ENCODE peak calls at places on chromosomes 13 and 19, in nine cellular contexts. I is amniotic epithelial cell; O is activated CD4-positive, alpha-beta T cell treated with anti-CD3 and anti-CD28 coated beads, Interleukin-2, amount 10 ng/mL, durations not matched to agents 7 days and 5 days; M is tibial artery; S is substantia nigra; C is lung; Y is choroid plexus epithelial cell; N is GOT3; G is left cardiac atrium. Z is an unnamed sample.

GRCh38 chr19:1819211-1819975 is 7.3 kb upstream of the ATP8B3 start:
- DNase-seq in O (no peak), I (no peak), Y (no peak), G (no peak), N (no peak), S (no peak), C (no peak), M (no peak), Z (no peak)

GRCh38 chr13:20721058-20721453 is 17.6 kb downstream of the IL17D start:
- DNase-seq in C (no peak), Y (no peak), G (no peak), I (no peak), M (no peak), O (no peak), S (no peak), N (no peak), Z (no peak)

GRCh38 chr13:26719356-26719945 is 41.1 kb downstream of the GPR12 start:
- DNase-seq in I (no peak), C (no peak), S (no peak), G (no peak), N (no peak), Y (peak; percentile 37), M (no peak), O (no peak), Z (no peak)

GRCh38 chr19:15378529-15379082 is 981 bp downstream of the AKAP8 start:
- DNase-seq in C (peak; percentile 49), I (peak; percentile 48), S (no peak), Y (peak; percentile 69), M (no peak), O (peak; percentile 64), N (no peak), G (no peak), Z (peak; percentile 70)

GRCh38 chr13:33110386-33110712 is 94.1 kb downstream of the KL start:
- DNase-seq in O (no peak), Y (no peak), M (no peak), I (no peak), N (no peak), C (no peak), S (no peak), G (no peak), Z (no peak)

GRCh38 chr13:103903790-103904189 is 837.6 kb upstream of the SLC10A2 start:
- DNase-seq in I (no peak), C (no peak), M (no peak), N (no peak), O (no peak), S (no peak), G (no peak), Y (no peak), Z (no peak)

GRCh38 chr19:3478409-3479176 is 1.7 kb downstream of the SMIM24 start:
- DNase-seq in I (no peak), O (peak; percentile 30), S (no peak), Y (no peak), N (no peak), M (no peak), C (no peak), G (no peak), Z (peak; percentile 45)

GRCh38 chr19:310141-310651 is 19.0 kb upstream of the PLPP2 start:
- DNase-seq in C (no peak), Y (peak; percentile 86), M (no peak), S (no peak), G (no peak), N (no peak), I (peak; percentile 36), O (no peak), Z (no peak)

GRCh38 chr19:44476559-44477408 is 23.5 kb downstream of the ZNF180 start:
- DNase-seq in O (no peak), M (no peak), I (peak; percentile 52), G (no peak), N (no peak), C (no peak), S (no peak), Y (peak; percentile 34), Z (no peak)

GRCh38 chr13:112894673-112895481 is 74.1 kb upstream of the MCF2L start:
- DNase-seq in M (no peak), G (no peak), Y (no peak), S (no peak), O (no peak), I (no peak), C (no peak), N (no peak), Z (peak; percentile 26)

GRCh38 chr19:14248578-14249011 is 42.6 kb upstream of the ADGRL1 start:
- DNase-seq in Y (peak; percentile 24), C (no peak), G (peak; percentile 35), O (peak; percentile 16), M (no peak), S (peak; percentile 36), N (no peak), I (peak; percentile 69), Z (peak; percentile 57)

GRCh38 chr13:97627566-97627965 is 193.6 kb downstream of the RAP2A start:
- DNase-seq in O (no peak), S (no peak), C (no peak), I (peak; percentile 97), N (peak; percentile 26), G (peak; percentile 62), Y (peak; percentile 97), M (peak; percentile 70), Z (no peak)

GRCh38 chr19:1166872-1167573 is 7.0 kb downstream of the SBNO2 start:
- DNase-seq in N (no peak), M (no peak), O (no peak), I (no peak), Y (no peak), G (no peak), S (no peak), C (no peak), Z (no peak)